ENCODE peak calls at places on chromosomes 7 and 10, in six cellular contexts. One of them, this sample, is unnamed.
A peak's percentile ranks its signal among the peaks of the same experiment; 100 is the strongest.

GRCh38 chr7:66467887-66468286 is 160.8 kb upstream of the KCTD7 start:
- DNase-seq in B cell: no peak
- DNase-seq in activated CD8-positive, alpha-beta T cell treated with anti-CD3 and anti-CD28 coated beads for 36 hours: no peak
- DNase-seq in astrocyte of the spinal cord: no peak
- DNase-seq in fibroblast of the aortic adventitia: no peak
- DNase-seq in gastrocnemius medialis: no peak
- DNase-seq in this sample: no peak

GRCh38 chr7:45882465-45882810 is 5.8 kb upstream of the IGFBP1 start:
- DNase-seq in B cell: no peak
- DNase-seq in activated CD8-positive, alpha-beta T cell treated with anti-CD3 and anti-CD28 coated beads for 36 hours: no peak
- DNase-seq in astrocyte of the spinal cord: no peak
- DNase-seq in fibroblast of the aortic adventitia: no peak
- DNase-seq in gastrocnemius medialis: no peak
- DNase-seq in this sample: no peak

GRCh38 chr7:48168159-48168558 is 3.1 kb upstream of the ABCA13 start:
- DNase-seq in B cell: no peak
- DNase-seq in activated CD8-positive, alpha-beta T cell treated with anti-CD3 and anti-CD28 coated beads for 36 hours: no peak
- DNase-seq in astrocyte of the spinal cord: peak; percentile 62
- DNase-seq in fibroblast of the aortic adventitia: peak; percentile 75
- DNase-seq in gastrocnemius medialis: no peak
- DNase-seq in this sample: no peak

GRCh38 chr10:125881192-125881591 is at the start of gene DHX32:
- DNase-seq in B cell: no peak
- DNase-seq in activated CD8-positive, alpha-beta T cell treated with anti-CD3 and anti-CD28 coated beads for 36 hours: no peak
- DNase-seq in astrocyte of the spinal cord: no peak
- DNase-seq in fibroblast of the aortic adventitia: no peak
- DNase-seq in gastrocnemius medialis: no peak
- DNase-seq in this sample: no peak

GRCh38 chr10:77498210-77498609 is 139.4 kb downstream of the KCNMA1 start:
- DNase-seq in B cell: no peak
- DNase-seq in activated CD8-positive, alpha-beta T cell treated with anti-CD3 and anti-CD28 coated beads for 36 hours: no peak
- DNase-seq in astrocyte of the spinal cord: no peak
- DNase-seq in fibroblast of the aortic adventitia: no peak
- DNase-seq in gastrocnemius medialis: peak; percentile 96
- DNase-seq in this sample: no peak

GRCh38 chr10:9097206-9097990 is 1042.9 kb downstream of the GATA3 start:
- DNase-seq in B cell: no peak
- DNase-seq in activated CD8-positive, alpha-beta T cell treated with anti-CD3 and anti-CD28 coated beads for 36 hours: no peak
- DNase-seq in astrocyte of the spinal cord: no peak
- DNase-seq in fibroblast of the aortic adventitia: no peak
- DNase-seq in gastrocnemius medialis: no peak
- DNase-seq in this sample: no peak

GRCh38 chr10:132292287-132292971 is 15.3 kb downstream of the STK32C start:
- DNase-seq in B cell: no peak
- DNase-seq in activated CD8-positive, alpha-beta T cell treated with anti-CD3 and anti-CD28 coated beads for 36 hours: no peak
- DNase-seq in astrocyte of the spinal cord: no peak
- DNase-seq in fibroblast of the aortic adventitia: no peak
- DNase-seq in gastrocnemius medialis: no peak
- DNase-seq in this sample: no peak

GRCh38 chr7:132655071-132655761 is 78.9 kb upstream of the PLXNA4 start:
- DNase-seq in B cell: peak; percentile 22
- DNase-seq in activated CD8-positive, alpha-beta T cell treated with anti-CD3 and anti-CD28 coated beads for 36 hours: peak; percentile 80
- DNase-seq in astrocyte of the spinal cord: peak; percentile 58
- DNase-seq in fibroblast of the aortic adventitia: peak; percentile 46
- DNase-seq in gastrocnemius medialis: peak; percentile 26
- DNase-seq in this sample: peak; percentile 20

GRCh38 chr7:132270517-132270916 is 305.8 kb downstream of the PLXNA4 start:
- DNase-seq in B cell: no peak
- DNase-seq in activated CD8-positive, alpha-beta T cell treated with anti-CD3 and anti-CD28 coated beads for 36 hours: no peak
- DNase-seq in astrocyte of the spinal cord: no peak
- DNase-seq in fibroblast of the aortic adventitia: peak; percentile 46
- DNase-seq in gastrocnemius medialis: no peak
- DNase-seq in this sample: no peak

GRCh38 chr7:148483515-148483914 is 107.1 kb upstream of the C7orf33 start:
- DNase-seq in B cell: no peak
- DNase-seq in activated CD8-positive, alpha-beta T cell treated with anti-CD3 and anti-CD28 coated beads for 36 hours: no peak
- DNase-seq in astrocyte of the spinal cord: no peak
- DNase-seq in fibroblast of the aortic adventitia: no peak
- DNase-seq in gastrocnemius medialis: no peak
- DNase-seq in this sample: no peak

GRCh38 chr10:127880557-127880956 is 12.2 kb downstream of the CLRN3 start:
- DNase-seq in B cell: peak; percentile 31
- DNase-seq in activated CD8-positive, alpha-beta T cell treated with anti-CD3 and anti-CD28 coated beads for 36 hours: no peak
- DNase-seq in astrocyte of the spinal cord: no peak
- DNase-seq in fibroblast of the aortic adventitia: no peak
- DNase-seq in gastrocnemius medialis: no peak
- DNase-seq in this sample: no peak

GRCh38 chr10:104795411-104795810 is 154.3 kb downstream of the SORCS3 start:
- DNase-seq in B cell: no peak
- DNase-seq in activated CD8-positive, alpha-beta T cell treated with anti-CD3 and anti-CD28 coated beads for 36 hours: no peak
- DNase-seq in astrocyte of the spinal cord: no peak
- DNase-seq in fibroblast of the aortic adventitia: no peak
- DNase-seq in gastrocnemius medialis: no peak
- DNase-seq in this sample: no peak

GRCh38 chr10:35739998-35740397 is 97.9 kb upstream of the FZD8 start:
- DNase-seq in B cell: no peak
- DNase-seq in activated CD8-positive, alpha-beta T cell treated with anti-CD3 and anti-CD28 coated beads for 36 hours: no peak
- DNase-seq in astrocyte of the spinal cord: peak; percentile 44
- DNase-seq in fibroblast of the aortic adventitia: peak; percentile 72
- DNase-seq in gastrocnemius medialis: no peak
- DNase-seq in this sample: no peak

GRCh38 chr10:30027057-30028005 is 32.1 kb downstream of the JCAD start:
- DNase-seq in B cell: peak; percentile 65
- DNase-seq in activated CD8-positive, alpha-beta T cell treated with anti-CD3 and anti-CD28 coated beads for 36 hours: peak; percentile 95
- DNase-seq in astrocyte of the spinal cord: no peak
- DNase-seq in fibroblast of the aortic adventitia: no peak
- DNase-seq in gastrocnemius medialis: no peak
- DNase-seq in this sample: peak; percentile 52

GRCh38 chr7:39357648-39358047 is 208.6 kb upstream of the YAE1 start:
- DNase-seq in B cell: no peak
- DNase-seq in activated CD8-positive, alpha-beta T cell treated with anti-CD3 and anti-CD28 coated beads for 36 hours: peak; percentile 21
- DNase-seq in astrocyte of the spinal cord: no peak
- DNase-seq in fibroblast of the aortic adventitia: no peak
- DNase-seq in gastrocnemius medialis: no peak
- DNase-seq in this sample: no peak

GRCh38 chr7:152735443-152736004 is 24.0 kb upstream of the ACTR3B start:
- DNase-seq in B cell: no peak
- DNase-seq in activated CD8-positive, alpha-beta T cell treated with anti-CD3 and anti-CD28 coated beads for 36 hours: no peak
- DNase-seq in astrocyte of the spinal cord: no peak
- DNase-seq in fibroblast of the aortic adventitia: no peak
- DNase-seq in gastrocnemius medialis: no peak
- DNase-seq in this sample: no peak

GRCh38 chr10:79310911-79311573 is 36.2 kb upstream of the PPIF start:
- DNase-seq in B cell: no peak
- DNase-seq in activated CD8-positive, alpha-beta T cell treated with anti-CD3 and anti-CD28 coated beads for 36 hours: no peak
- DNase-seq in astrocyte of the spinal cord: no peak
- DNase-seq in fibroblast of the aortic adventitia: no peak
- DNase-seq in gastrocnemius medialis: no peak
- DNase-seq in this sample: no peak

GRCh38 chr7:1300206-1300605 is 67.5 kb downstream of the UNCX start:
- DNase-seq in B cell: no peak
- DNase-seq in activated CD8-positive, alpha-beta T cell treated with anti-CD3 and anti-CD28 coated beads for 36 hours: no peak
- DNase-seq in astrocyte of the spinal cord: no peak
- DNase-seq in fibroblast of the aortic adventitia: no peak
- DNase-seq in gastrocnemius medialis: no peak
- DNase-seq in this sample: no peak

GRCh38 chr7:45192546-45193177 is 35.1 kb downstream of the RAMP3 start:
- DNase-seq in B cell: no peak
- DNase-seq in activated CD8-positive, alpha-beta T cell treated with anti-CD3 and anti-CD28 coated beads for 36 hours: peak; percentile 21
- DNase-seq in astrocyte of the spinal cord: no peak
- DNase-seq in fibroblast of the aortic adventitia: no peak
- DNase-seq in gastrocnemius medialis: no peak
- DNase-seq in this sample: no peak

GRCh38 chr7:30612658-30613265 is 18.1 kb downstream of the GARS1 start:
- DNase-seq in B cell: no peak
- DNase-seq in activated CD8-positive, alpha-beta T cell treated with anti-CD3 and anti-CD28 coated beads for 36 hours: peak; percentile 44
- DNase-seq in astrocyte of the spinal cord: peak; percentile 25
- DNase-seq in fibroblast of the aortic adventitia: no peak
- DNase-seq in gastrocnemius medialis: no peak
- DNase-seq in this sample: no peak

GRCh38 chr10:91907033-91907594 is 2.2 kb downstream of the FGFBP3 start:
- DNase-seq in B cell: no peak
- DNase-seq in activated CD8-positive, alpha-beta T cell treated with anti-CD3 and anti-CD28 coated beads for 36 hours: no peak
- DNase-seq in astrocyte of the spinal cord: no peak
- DNase-seq in fibroblast of the aortic adventitia: peak; percentile 28
- DNase-seq in gastrocnemius medialis: no peak
- DNase-seq in this sample: no peak

GRCh38 chr7:140062118-140062527 is 628 bp downstream of the PARP12 start:
- DNase-seq in B cell: peak; percentile 89
- DNase-seq in activated CD8-positive, alpha-beta T cell treated with anti-CD3 and anti-CD28 coated beads for 36 hours: peak; percentile 57
- DNase-seq in astrocyte of the spinal cord: peak; percentile 12
- DNase-seq in fibroblast of the aortic adventitia: no peak
- DNase-seq in gastrocnemius medialis: no peak
- DNase-seq in this sample: peak; percentile 63

GRCh38 chr7:119415682-119416081 is 857.3 kb upstream of the KCND2 start:
- DNase-seq in B cell: no peak
- DNase-seq in activated CD8-positive, alpha-beta T cell treated with anti-CD3 and anti-CD28 coated beads for 36 hours: no peak
- DNase-seq in astrocyte of the spinal cord: no peak
- DNase-seq in fibroblast of the aortic adventitia: no peak
- DNase-seq in gastrocnemius medialis: no peak
- DNase-seq in this sample: no peak

GRCh38 chr10:76509501-76509900 is 1078.1 kb downstream of the LRMDA start:
- DNase-seq in B cell: no peak
- DNase-seq in activated CD8-positive, alpha-beta T cell treated with anti-CD3 and anti-CD28 coated beads for 36 hours: no peak
- DNase-seq in astrocyte of the spinal cord: peak; percentile 22
- DNase-seq in fibroblast of the aortic adventitia: peak; percentile 28
- DNase-seq in gastrocnemius medialis: no peak
- DNase-seq in this sample: no peak

GRCh38 chr10:11451640-11452260 is 159.7 kb downstream of the USP6NL start:
- DNase-seq in B cell: no peak
- DNase-seq in activated CD8-positive, alpha-beta T cell treated with anti-CD3 and anti-CD28 coated beads for 36 hours: no peak
- DNase-seq in astrocyte of the spinal cord: no peak
- DNase-seq in fibroblast of the aortic adventitia: no peak
- DNase-seq in gastrocnemius medialis: no peak
- DNase-seq in this sample: no peak

GRCh38 chr10:70595566-70596016 is 7.0 kb downstream of the PRF1 start:
- DNase-seq in B cell: no peak
- DNase-seq in activated CD8-positive, alpha-beta T cell treated with anti-CD3 and anti-CD28 coated beads for 36 hours: no peak
- DNase-seq in astrocyte of the spinal cord: no peak
- DNase-seq in fibroblast of the aortic adventitia: no peak
- DNase-seq in gastrocnemius medialis: no peak
- DNase-seq in this sample: no peak

GRCh38 chr10:13690281-13690825 is 103.6 kb downstream of the PRPF18 start:
- DNase-seq in B cell: no peak
- DNase-seq in activated CD8-positive, alpha-beta T cell treated with anti-CD3 and anti-CD28 coated beads for 36 hours: peak; percentile 11
- DNase-seq in astrocyte of the spinal cord: peak; percentile 75
- DNase-seq in fibroblast of the aortic adventitia: no peak
- DNase-seq in gastrocnemius medialis: no peak
- DNase-seq in this sample: no peak

DNA sequence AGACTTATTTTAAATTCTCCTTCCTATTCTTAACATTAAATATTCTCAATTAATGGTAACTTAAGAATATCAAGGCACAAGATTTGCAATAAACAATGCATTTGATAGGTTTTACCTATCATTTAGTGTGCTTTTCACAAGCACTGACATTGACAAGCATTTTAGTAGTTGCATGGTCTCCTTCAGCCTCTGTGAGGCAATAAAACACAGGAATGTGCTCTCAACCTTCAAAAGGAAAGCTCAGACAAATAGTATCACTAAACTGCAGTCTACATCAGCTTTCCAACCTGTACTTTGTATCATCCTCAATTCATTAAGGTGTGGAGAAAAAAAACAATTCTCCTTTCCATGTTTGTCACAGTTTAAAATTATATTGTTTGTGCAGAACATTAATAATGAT is 51.1 kb upstream of the TSPAN13 start:
- DNase-seq in B cell: no peak
- DNase-seq in activated CD8-positive, alpha-beta T cell treated with anti-CD3 and anti-CD28 coated beads for 36 hours: no peak
- DNase-seq in astrocyte of the spinal cord: no peak
- DNase-seq in fibroblast of the aortic adventitia: no peak
- DNase-seq in gastrocnemius medialis: no peak
- DNase-seq in this sample: no peak
- TF ChIP-seq CTCF in B cell: peak; percentile 16
- TF ChIP-seq CTCF in activated CD8-positive, alpha-beta T cell treated with anti-CD3 and anti-CD28 coated beads for 36 hours: no peak
- TF ChIP-seq CTCF in astrocyte of the spinal cord: no peak
- TF ChIP-seq CTCF in fibroblast of the aortic adventitia: no peak
- TF ChIP-seq CTCF in gastrocnemius medialis: no peak
- TF ChIP-seq CTCF in this sample: no peak

DNA sequence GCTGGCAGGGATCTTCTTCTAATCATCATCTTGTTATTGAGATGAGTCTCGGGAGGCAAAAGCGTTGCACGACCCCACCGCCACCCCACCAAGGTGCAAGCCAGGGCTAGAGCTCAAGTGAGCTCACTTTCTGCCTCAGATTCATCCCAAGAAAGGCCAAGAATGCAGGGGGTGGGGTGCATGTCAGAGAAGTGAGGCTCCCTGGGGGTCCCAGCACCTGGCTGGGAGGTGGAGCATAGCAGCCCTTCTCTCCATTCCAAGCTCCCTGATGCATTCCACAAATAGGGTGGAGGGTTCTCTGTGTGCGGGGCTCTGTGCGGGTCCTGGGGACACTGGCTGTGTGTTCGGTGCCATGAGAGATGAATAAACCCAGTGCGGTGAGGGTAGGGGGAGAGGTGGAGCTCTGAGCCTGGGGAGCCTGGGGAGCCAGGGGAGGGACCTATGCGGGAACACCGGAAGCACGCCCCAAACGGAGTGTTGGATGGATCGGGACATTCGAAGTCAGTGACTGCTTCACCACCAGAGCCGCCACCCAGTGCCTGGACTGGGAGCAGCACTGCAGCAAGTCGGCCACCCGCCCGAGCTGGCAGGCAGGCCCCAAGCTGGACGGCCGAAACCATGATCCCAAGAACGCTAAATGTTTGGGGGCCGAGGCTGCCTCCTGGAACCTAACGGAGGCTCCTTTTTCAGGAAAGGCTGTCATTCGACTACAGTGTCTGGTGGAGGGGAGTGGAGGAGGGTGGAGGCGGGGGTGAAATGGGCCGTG is 17.9 kb upstream of the HMX3 start:
- DNase-seq in B cell: no peak
- DNase-seq in activated CD8-positive, alpha-beta T cell treated with anti-CD3 and anti-CD28 coated beads for 36 hours: no peak
- DNase-seq in astrocyte of the spinal cord: no peak
- DNase-seq in fibroblast of the aortic adventitia: no peak
- DNase-seq in gastrocnemius medialis: no peak
- DNase-seq in this sample: no peak
- TF ChIP-seq CTCF in B cell: no peak
- TF ChIP-seq CTCF in activated CD8-positive, alpha-beta T cell treated with anti-CD3 and anti-CD28 coated beads for 36 hours: no peak
- TF ChIP-seq CTCF in astrocyte of the spinal cord: no peak
- TF ChIP-seq CTCF in fibroblast of the aortic adventitia: peak; percentile 4
- TF ChIP-seq CTCF in gastrocnemius medialis: no peak
- TF ChIP-seq CTCF in this sample: no peak

DNA sequence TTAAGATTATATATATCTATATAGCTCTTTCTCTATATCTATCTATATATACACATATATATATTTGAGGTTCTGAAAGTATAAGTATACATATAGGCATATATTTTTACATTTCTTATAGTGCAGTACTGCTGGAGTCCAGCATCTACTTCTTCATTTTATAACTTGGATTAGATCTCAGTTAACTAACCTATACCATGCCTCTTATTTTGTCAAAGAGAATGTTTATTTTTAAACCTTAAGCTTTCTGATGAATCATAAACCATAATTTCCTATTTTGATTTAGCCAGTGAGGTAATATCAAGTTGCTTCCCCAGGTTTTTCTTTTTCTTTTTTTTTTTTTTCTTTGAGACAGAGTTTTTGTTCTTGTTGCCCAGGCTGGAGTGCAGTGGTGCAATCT is 8.1 kb downstream of the ZNF32 start:
- DNase-seq in B cell: no peak
- DNase-seq in activated CD8-positive, alpha-beta T cell treated with anti-CD3 and anti-CD28 coated beads for 36 hours: no peak
- DNase-seq in astrocyte of the spinal cord: no peak
- DNase-seq in fibroblast of the aortic adventitia: no peak
- DNase-seq in gastrocnemius medialis: no peak
- DNase-seq in this sample: no peak
- TF ChIP-seq CTCF in B cell: no peak
- TF ChIP-seq CTCF in activated CD8-positive, alpha-beta T cell treated with anti-CD3 and anti-CD28 coated beads for 36 hours: no peak
- TF ChIP-seq CTCF in astrocyte of the spinal cord: no peak
- TF ChIP-seq CTCF in fibroblast of the aortic adventitia: no peak
- TF ChIP-seq CTCF in gastrocnemius medialis: no peak
- TF ChIP-seq CTCF in this sample: no peak

GRCh38 chr7:116706668-116707126 is 34.7 kb downstream of the MET start:
- DNase-seq in B cell: no peak
- DNase-seq in activated CD8-positive, alpha-beta T cell treated with anti-CD3 and anti-CD28 coated beads for 36 hours: no peak
- DNase-seq in astrocyte of the spinal cord: peak; percentile 66
- DNase-seq in fibroblast of the aortic adventitia: peak; percentile 55
- DNase-seq in gastrocnemius medialis: peak; percentile 24
- DNase-seq in this sample: no peak
- TF ChIP-seq CTCF in B cell: no peak
- TF ChIP-seq CTCF in activated CD8-positive, alpha-beta T cell treated with anti-CD3 and anti-CD28 coated beads for 36 hours: no peak
- TF ChIP-seq CTCF in astrocyte of the spinal cord: no peak
- TF ChIP-seq CTCF in fibroblast of the aortic adventitia: no peak
- TF ChIP-seq CTCF in gastrocnemius medialis: no peak
- TF ChIP-seq CTCF in this sample: no peak